ENCODE peak calls at places on chromosome 1, in seven cellular contexts. H is endothelial cell of umbilical vein, J is PC-9, K is osteoblast, L is OCI-LY7, S is MM.1S, E is PC-3. U is an unnamed sample.

GRCh38 chr1:113686891-113687624 is 72.2 kb downstream of the PHTF1 start:
- DNase-seq in H (no peak), J (no peak), K (no peak), L (no peak), S (no peak), E (no peak), U (peak)

GRCh38 chr1:173714441-173714758 is 381 bp upstream of the KLHL20 start:
- DNase-seq in H (no peak), J (no peak), K (no peak), L (no peak), S (no peak), E (no peak), U (no peak)

GRCh38 chr1:158087320-158087927 is 93.3 kb upstream of the CD1D start:
- DNase-seq in H (peak), J (peak), K (peak), L (peak), S (peak), E (peak), U (peak)

GRCh38 chr1:158095737-158096335 is 84.9 kb upstream of the CD1D start:
- DNase-seq in H (peak), J (no peak), K (peak), L (peak), S (peak), E (peak), U (no peak)

GRCh38 chr1:7770620-7770938 is 517 bp upstream of the VAMP3 start:
- DNase-seq in H (no peak), J (no peak), K (no peak), L (no peak), S (no peak), E (no peak), U (no peak)

GRCh38 chr1:206442101-206442500 is 28.2 kb upstream of the IKBKE start:
- DNase-seq in H (no peak), J (no peak), K (peak), L (no peak), S (no peak), E (peak), U (peak)

GRCh38 chr1:39592069-39592468 is 15.5 kb upstream of the PABPC4 start:
- DNase-seq in H (no peak), J (no peak), K (no peak), L (no peak), S (no peak), E (no peak), U (no peak)

GRCh38 chr1:19442150-19443096 is 42.9 kb downstream of the CAPZB start:
- DNase-seq in H (peak), J (no peak), K (peak), L (no peak), S (no peak), E (no peak), U (peak)

GRCh38 chr1:69693921-69694320 is 126.2 kb downstream of the LRRC7 start:
- DNase-seq in H (no peak), J (no peak), K (no peak), L (no peak), S (no peak), E (no peak), U (no peak)
- TF ChIP-seq CTCF in H (no peak), J (no peak), K (no peak), L (no peak), S (no peak), E (no peak), U (no peak)

GRCh38 chr1:26027716-26028489 is 6.3 kb downstream of the EXTL1 start:
- DNase-seq in H (no peak), J (no peak), K (peak), L (no peak), S (no peak), E (no peak), U (no peak)
- H3K4me3 ChIP-seq in H (no peak), J (no peak), K (no peak), L (no peak), S (no peak), E (no peak), U (no peak)

GRCh38 chr1:28144203-28145135 is 32.0 kb downstream of the PTAFR start:
- DNase-seq in H (no peak), J (peak), K (peak), L (peak), S (no peak), E (peak), U (peak)
- H3K4me2 ChIP-seq in H (no peak), J (peak), K (no peak), L (peak), S (no peak), E (peak), U (no peak)

GRCh38 chr1:43779266-43779665 is 71.9 kb downstream of the ST3GAL3 start:
- DNase-seq in H (no peak), J (no peak), K (no peak), L (no peak), S (no peak), E (no peak), U (no peak)
- TF ChIP-seq CTCF in H (no peak), J (no peak), K (no peak), L (peak), S (peak), E (peak), U (no peak)

GRCh38 chr1:44644806-44645205 is 29.5 kb downstream of the TMEM53 start:
- DNase-seq in H (no peak), J (no peak), K (peak), L (no peak), S (no peak), E (no peak), U (no peak)
- H3K4me3 ChIP-seq in H (no peak), J (no peak), K (no peak), L (no peak), S (no peak), E (no peak), U (no peak)

GRCh38 chr1:65467536-65467935 is 47.1 kb downstream of the LEPR start:
- DNase-seq in H (no peak), J (peak), K (no peak), L (no peak), S (no peak), E (peak), U (peak)
- H3K4me2 ChIP-seq in H (no peak), J (peak), K (no peak), L (no peak), S (no peak), E (peak), U (no peak)

GRCh38 chr1:9792156-9793042 is 31.4 kb downstream of the CLSTN1 start:
- DNase-seq in H (no peak), J (peak), K (peak), L (no peak), S (no peak), E (peak), U (peak)
- TF ChIP-seq CTCF in H (no peak), J (no peak), K (no peak), L (peak), S (no peak), E (peak), U (no peak)

U was measured in fibroblast of lung.